ENCODE peak calls at places on chromosomes 16 and 17, in five cellular contexts. One of them, this sample, is unnamed.

GRCh38 chr16:67157106-67157748 is 2.5 kb downstream of the TRADD start:
- DNase-seq in GM12891: no peak
- DNase-seq in gastrocnemius medialis: no peak
- DNase-seq in lower leg skin: no peak
- DNase-seq in H54: no peak
- DNase-seq in this sample: no peak

GRCh38 chr17:15655162-15655561 is 28.9 kb downstream of the TRIM16 start:
- DNase-seq in H54: no peak
- DNase-seq in GM12891: no peak
- DNase-seq in gastrocnemius medialis: no peak
- DNase-seq in lower leg skin: no peak
- DNase-seq in this sample: no peak

GRCh38 chr16:60413969-60414368 is 1622.3 kb downstream of the CDH8 start:
- DNase-seq in H54: no peak
- DNase-seq in lower leg skin: no peak
- DNase-seq in gastrocnemius medialis: no peak
- DNase-seq in GM12891: no peak
- DNase-seq in this sample: no peak

GRCh38 chr17:66540131-66540781 is 237.8 kb downstream of the PRKCA start:
- DNase-seq in H54: peak; percentile 71
- DNase-seq in gastrocnemius medialis: no peak
- DNase-seq in lower leg skin: no peak
- DNase-seq in GM12891: no peak
- DNase-seq in this sample: no peak

GRCh38 chr17:33049781-33050414 is 58.3 kb downstream of the SPACA3 start:
- DNase-seq in H54: peak; percentile 26
- DNase-seq in lower leg skin: peak; percentile 19
- DNase-seq in gastrocnemius medialis: no peak
- DNase-seq in GM12891: peak; percentile 44
- DNase-seq in this sample: peak; percentile 43

GRCh38 chr17:8020251-8020650 is 17.8 kb downstream of the GUCY2D start:
- DNase-seq in H54: no peak
- DNase-seq in GM12891: no peak
- DNase-seq in gastrocnemius medialis: no peak
- DNase-seq in lower leg skin: no peak
- DNase-seq in this sample: no peak

GRCh38 chr16:4610011-4611005 is 4.4 kb downstream of the UBALD1 start:
- DNase-seq in GM12891: peak; percentile 25
- DNase-seq in H54: no peak
- DNase-seq in gastrocnemius medialis: no peak
- DNase-seq in lower leg skin: no peak
- DNase-seq in this sample: no peak

GRCh38 chr17:50902768-50903353 is 36.7 kb upstream of the TOB1 start:
- DNase-seq in H54: no peak
- DNase-seq in gastrocnemius medialis: no peak
- DNase-seq in lower leg skin: no peak
- DNase-seq in GM12891: no peak
- DNase-seq in this sample: no peak

GRCh38 chr17:44652727-44653126 is 3.5 kb upstream of the MEIOC start:
- DNase-seq in gastrocnemius medialis: no peak
- DNase-seq in H54: no peak
- DNase-seq in lower leg skin: no peak
- DNase-seq in GM12891: no peak
- DNase-seq in this sample: no peak

GRCh38 chr16:72821551-72821950 is 226.4 kb downstream of the ZFHX3 start:
- DNase-seq in GM12891: no peak
- DNase-seq in H54: no peak
- DNase-seq in lower leg skin: no peak
- DNase-seq in gastrocnemius medialis: no peak
- DNase-seq in this sample: no peak

GRCh38 chr16:56600398-56600999 is 7.9 kb upstream of the MT2A start:
- DNase-seq in H54: peak; percentile 55
- DNase-seq in GM12891: no peak
- DNase-seq in lower leg skin: peak; percentile 49
- DNase-seq in gastrocnemius medialis: no peak
- DNase-seq in this sample: peak; percentile 58

GRCh38 chr16:24309222-24309905 is 53.2 kb downstream of the CACNG3 start:
- DNase-seq in H54: peak; percentile 46
- DNase-seq in gastrocnemius medialis: no peak
- DNase-seq in GM12891: no peak
- DNase-seq in lower leg skin: no peak
- DNase-seq in this sample: no peak

GRCh38 chr16:4200000-4200780 is 41.7 kb downstream of the SRL start:
- DNase-seq in GM12891: no peak
- DNase-seq in H54: peak; percentile 59
- DNase-seq in lower leg skin: peak; percentile 55
- DNase-seq in gastrocnemius medialis: peak; percentile 55
- DNase-seq in this sample: peak; percentile 60

GRCh38 chr17:63573634-63574033 is 23.4 kb downstream of the DCAF7 start:
- DNase-seq in lower leg skin: no peak
- DNase-seq in H54: no peak
- DNase-seq in gastrocnemius medialis: no peak
- DNase-seq in GM12891: no peak
- DNase-seq in this sample: no peak

GRCh38 chr16:72986011-72986410 is 61.9 kb downstream of the ZFHX3 start:
- DNase-seq in GM12891: no peak
- DNase-seq in gastrocnemius medialis: peak; percentile 93
- DNase-seq in H54: no peak
- DNase-seq in lower leg skin: peak; percentile 76
- DNase-seq in this sample: no peak

GRCh38 chr17:37642706-37643105 is 540 bp downstream of the DDX52 start:
- DNase-seq in H54: no peak
- DNase-seq in lower leg skin: no peak
- DNase-seq in GM12891: no peak
- DNase-seq in gastrocnemius medialis: no peak
- DNase-seq in this sample: peak; percentile 72

GRCh38 chr17:4769628-4770027 is 2.1 kb upstream of the TM4SF5 start:
- DNase-seq in lower leg skin: no peak
- DNase-seq in H54: peak; percentile 44
- DNase-seq in GM12891: no peak
- DNase-seq in gastrocnemius medialis: no peak
- DNase-seq in this sample: no peak

GRCh38 chr17:65198653-65199382 is 61.6 kb downstream of the RGS9 start:
- DNase-seq in gastrocnemius medialis: no peak
- DNase-seq in GM12891: peak; percentile 44
- DNase-seq in lower leg skin: peak; percentile 21
- DNase-seq in H54: peak; percentile 57
- DNase-seq in this sample: peak; percentile 71

GRCh38 chr17:27247071-27247957 is 46.6 kb upstream of the WSB1 start:
- DNase-seq in GM12891: no peak
- DNase-seq in lower leg skin: peak; percentile 88
- DNase-seq in gastrocnemius medialis: peak; percentile 49
- DNase-seq in H54: no peak
- DNase-seq in this sample: no peak

GRCh38 chr16:50467943-50468748 is 80.0 kb upstream of the NKD1 start:
- DNase-seq in lower leg skin: no peak
- DNase-seq in gastrocnemius medialis: no peak
- DNase-seq in H54: no peak
- DNase-seq in GM12891: no peak
- DNase-seq in this sample: no peak

DNA sequence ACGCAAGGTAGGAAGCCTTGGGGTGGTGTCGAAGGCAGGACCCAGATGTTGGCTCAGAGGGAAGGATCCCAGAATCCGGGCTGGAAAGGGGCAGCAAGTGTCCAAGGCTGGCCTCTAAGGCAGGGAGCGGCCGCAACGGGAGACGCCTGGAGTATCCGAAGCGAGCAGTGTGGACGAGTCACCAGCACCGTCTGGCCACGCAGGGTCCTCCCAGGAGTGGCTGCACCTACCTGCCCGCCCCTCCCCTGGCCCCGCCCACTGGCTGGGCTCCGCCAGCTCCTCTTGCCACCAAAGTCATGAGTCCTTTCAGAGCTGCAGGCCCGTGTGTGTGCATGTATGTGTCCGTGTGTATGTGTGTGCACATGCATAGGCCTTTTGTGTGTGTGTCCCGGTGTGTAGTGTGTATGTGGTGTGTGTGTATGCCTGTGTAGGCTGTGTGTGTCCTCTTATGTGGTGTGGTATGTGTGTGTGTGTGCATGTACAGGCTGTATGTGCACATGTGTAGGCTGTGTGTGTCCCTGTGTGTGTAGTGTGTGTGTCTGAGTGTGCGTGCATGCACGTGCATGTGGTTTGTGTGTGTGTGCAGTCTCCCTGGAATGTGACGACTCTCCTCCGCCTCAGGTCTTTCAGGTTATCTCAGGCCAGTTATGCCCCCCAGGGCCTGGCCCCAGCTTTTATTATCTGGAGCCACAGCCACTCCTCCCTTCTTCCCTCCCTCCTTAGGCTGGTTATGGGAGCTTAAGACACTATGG is at the start of gene PRSS8:
- DNase-seq in H54: no peak
- DNase-seq in gastrocnemius medialis: peak; percentile 30
- DNase-seq in GM12891: no peak
- DNase-seq in lower leg skin: peak; percentile 70
- DNase-seq in this sample: no peak
- TF ChIP-seq POLR2A in H54: no peak
- TF ChIP-seq POLR2A in gastrocnemius medialis: no peak
- TF ChIP-seq POLR2A in GM12891: no peak
- TF ChIP-seq POLR2A in lower leg skin: no peak
- TF ChIP-seq POLR2A in this sample: no peak

GRCh38 chr16:86946981-86947380 is 368.6 kb downstream of the FOXL1 start:
- DNase-seq in GM12891: no peak
- DNase-seq in lower leg skin: no peak
- DNase-seq in gastrocnemius medialis: no peak
- DNase-seq in H54: no peak
- DNase-seq in this sample: no peak

GRCh38 chr16:86949116-86949515 is 368.1 kb downstream of the C16orf95 start:
- DNase-seq in lower leg skin: no peak
- DNase-seq in GM12891: no peak
- DNase-seq in gastrocnemius medialis: no peak
- DNase-seq in H54: no peak
- DNase-seq in this sample: no peak

GRCh38 chr16:86946396-86946795 is 368.0 kb downstream of the FOXL1 start:
- DNase-seq in GM12891: no peak
- DNase-seq in H54: peak; percentile 62
- DNase-seq in gastrocnemius medialis: no peak
- DNase-seq in lower leg skin: no peak
- DNase-seq in this sample: no peak

GRCh38 chr16:86949630-86950029 is 367.6 kb downstream of the C16orf95 start:
- DNase-seq in lower leg skin: no peak
- DNase-seq in gastrocnemius medialis: no peak
- DNase-seq in H54: no peak
- DNase-seq in GM12891: no peak
- DNase-seq in this sample: no peak

GRCh38 chr16:86948046-86948445 is 369.1 kb downstream of the C16orf95 start:
- DNase-seq in GM12891: no peak
- DNase-seq in lower leg skin: no peak
- DNase-seq in H54: no peak
- DNase-seq in gastrocnemius medialis: no peak
- DNase-seq in this sample: no peak
- TF ChIP-seq POLR2A in GM12891: no peak
- TF ChIP-seq POLR2A in lower leg skin: no peak
- TF ChIP-seq POLR2A in H54: no peak
- TF ChIP-seq POLR2A in gastrocnemius medialis: no peak
- TF ChIP-seq POLR2A in this sample: no peak

DNA sequence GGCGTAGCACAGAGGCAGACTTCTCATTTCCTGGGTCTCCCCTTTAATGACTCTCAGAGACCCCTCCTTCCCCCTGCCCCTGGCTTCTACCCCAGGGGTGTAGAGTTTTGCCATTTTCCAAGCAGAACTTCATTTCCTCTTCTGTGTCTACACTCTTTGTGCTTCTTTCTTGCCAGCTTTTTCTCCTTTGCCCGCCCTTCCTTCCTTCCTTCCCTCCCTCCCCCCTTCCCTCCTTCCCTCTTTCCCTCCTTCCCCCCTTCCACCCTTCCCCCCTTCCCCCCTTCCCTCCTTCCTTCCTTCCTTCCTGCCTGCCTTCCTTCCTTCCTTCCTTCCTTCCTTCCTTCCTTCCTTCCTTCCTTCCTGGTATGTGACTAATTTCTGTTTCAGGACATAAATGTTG is 47.0 kb downstream of the MAPT start:
- DNase-seq in GM12891: no peak
- DNase-seq in H54: no peak
- DNase-seq in gastrocnemius medialis: no peak
- DNase-seq in lower leg skin: no peak
- DNase-seq in this sample: no peak
- TF ChIP-seq POLR2A in GM12891: no peak
- TF ChIP-seq POLR2A in H54: no peak
- TF ChIP-seq POLR2A in gastrocnemius medialis: no peak
- TF ChIP-seq POLR2A in lower leg skin: no peak
- TF ChIP-seq POLR2A in this sample: no peak

DNA sequence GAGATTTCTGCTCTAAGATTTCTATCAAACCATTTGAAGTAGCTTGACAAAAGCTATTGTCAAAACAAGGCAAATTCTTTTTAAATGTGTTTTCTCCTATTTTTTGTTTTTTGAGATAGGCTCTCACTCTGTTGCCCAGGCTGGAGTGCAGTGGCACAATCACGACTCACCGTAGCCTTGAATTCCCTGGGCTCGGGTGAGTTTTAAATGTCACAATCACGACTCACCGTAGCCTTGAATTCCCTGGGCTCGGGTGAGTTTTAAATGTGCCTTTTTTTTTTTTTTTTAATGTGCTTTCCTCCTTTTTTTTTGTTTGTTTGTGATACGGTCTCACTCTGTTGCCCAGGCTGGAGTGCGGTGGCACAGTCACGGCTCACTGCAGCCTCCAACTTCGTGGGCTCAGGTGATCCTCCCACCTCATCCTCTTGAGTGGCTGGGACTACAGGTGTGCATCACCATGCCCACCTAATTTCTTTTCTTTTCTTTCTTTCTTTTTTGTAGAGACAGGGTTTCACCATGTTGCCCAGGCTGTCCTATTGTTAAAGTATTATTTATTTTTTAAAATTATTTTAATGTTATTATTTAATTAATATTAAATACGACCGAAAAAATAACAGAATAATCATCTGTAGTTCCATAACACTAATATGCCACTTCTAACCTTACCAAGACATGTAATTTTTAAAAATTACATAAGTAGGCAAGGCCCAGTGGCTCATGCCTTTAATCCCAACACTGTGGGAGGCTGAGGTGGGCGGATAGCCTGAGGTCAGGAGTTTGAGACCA is 69.6 kb upstream of the FA2H start:
- DNase-seq in GM12891: no peak
- DNase-seq in lower leg skin: no peak
- DNase-seq in gastrocnemius medialis: no peak
- DNase-seq in H54: no peak
- DNase-seq in this sample: no peak
- TF ChIP-seq POLR2A in GM12891: no peak
- TF ChIP-seq POLR2A in lower leg skin: no peak
- TF ChIP-seq POLR2A in gastrocnemius medialis: no peak
- TF ChIP-seq POLR2A in H54: no peak
- TF ChIP-seq POLR2A in this sample: no peak

DNA sequence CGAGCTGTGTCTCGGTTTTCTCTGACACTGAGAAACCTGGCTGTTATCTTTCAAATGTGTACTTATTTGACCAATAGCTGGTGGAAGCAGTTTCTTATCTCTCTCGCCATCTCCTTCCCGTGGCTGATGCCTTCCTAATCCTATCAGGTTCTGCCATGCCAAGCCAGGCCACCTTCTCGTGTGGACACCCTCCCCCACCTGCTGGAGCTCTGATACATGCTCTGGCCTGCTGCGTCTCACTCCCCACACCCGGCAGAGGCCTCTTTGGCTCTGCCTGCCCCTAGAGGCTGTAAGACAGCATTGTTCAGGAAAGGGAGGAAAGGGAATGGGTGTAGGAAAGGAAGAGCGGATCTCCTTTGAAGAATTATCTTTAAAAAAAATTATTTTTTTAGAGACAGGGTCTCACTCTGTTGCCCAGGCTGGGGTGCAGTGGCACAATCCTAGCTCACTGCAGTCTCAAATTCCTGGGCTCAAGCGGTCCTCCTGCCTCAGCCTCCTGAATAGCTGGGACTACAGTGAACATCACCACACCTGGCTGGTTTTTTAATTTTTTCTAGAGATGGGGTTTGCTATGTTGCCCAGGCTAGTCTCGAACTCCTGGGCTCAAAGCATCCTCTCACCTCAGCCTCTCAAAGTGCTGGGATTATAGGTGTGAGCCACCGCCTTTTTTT is 7.5 kb upstream of the ARMC5 start:
- DNase-seq in GM12891: no peak
- DNase-seq in lower leg skin: no peak
- DNase-seq in H54: peak; percentile 63
- DNase-seq in gastrocnemius medialis: peak; percentile 84
- DNase-seq in this sample: peak; percentile 65
- TF ChIP-seq POLR2A in GM12891: no peak
- TF ChIP-seq POLR2A in lower leg skin: no peak
- TF ChIP-seq POLR2A in H54: peak; percentile 25
- TF ChIP-seq POLR2A in gastrocnemius medialis: no peak
- TF ChIP-seq POLR2A in this sample: no peak